ENCODE peak calls at places on chromosome 19, in seven cellular contexts. E is transverse colon, V is astrocyte of the cerebellum, W is AG09319, Q is uterus, Y is brain microvascular endothelial cell, G is astrocyte of the spinal cord. U is an unnamed sample.

GRCh38 chr19:35062942-35063341 is 21.4 kb downstream of the HPN start:
- DNase-seq in E (no peak), V (no peak), W (no peak), Q (no peak), Y (no peak), G (no peak), U (no peak)

GRCh38 chr19:40802300-40803169 is 3.5 kb downstream of the EGLN2 start:
- DNase-seq in E (peak; percentile 77), V (no peak), W (no peak), Q (peak; percentile 65), Y (no peak), G (no peak), U (no peak)

GRCh38 chr19:42284641-42285341 is 15.7 kb downstream of the CIC start:
- DNase-seq in E (no peak), V (no peak), W (no peak), Q (peak; percentile 49), Y (no peak), G (no peak), U (no peak)

GRCh38 chr19:30523791-30524190 is 151.6 kb downstream of the ZNF536 start:
- DNase-seq in E (no peak), V (no peak), W (no peak), Q (no peak), Y (no peak), G (no peak), U (no peak)

GRCh38 chr19:42028304-42029216 is 34.5 kb upstream of the ATP1A3 start:
- DNase-seq in E (no peak), V (no peak), W (no peak), Q (no peak), Y (no peak), G (no peak), U (no peak)

GRCh38 chr19:54536956-54537355 is 34.3 kb downstream of the LAIR2 start:
- DNase-seq in E (no peak), V (no peak), W (no peak), Q (no peak), Y (no peak), G (no peak), U (no peak)

GRCh38 chr19:43820098-43820860 is 6.8 kb upstream of the ZNF283 start:
- DNase-seq in E (no peak), V (no peak), W (no peak), Q (peak; percentile 20), Y (peak; percentile 27), G (peak; percentile 39), U (no peak)

GRCh38 chr19:39936622-39937021 is 2.2 kb upstream of the FCGBP start:
- DNase-seq in E (no peak), V (no peak), W (no peak), Q (no peak), Y (no peak), G (no peak), U (no peak)

GRCh38 chr19:16442386-16443276 is 29.1 kb downstream of the EPS15L1 start:
- DNase-seq in E (peak; percentile 81), V (no peak), W (no peak), Q (peak; percentile 51), Y (no peak), G (no peak), U (no peak)

GRCh38 chr19:33779849-33780248 is 16.8 kb upstream of the KCTD15 start:
- DNase-seq in E (no peak), V (no peak), W (no peak), Q (no peak), Y (no peak), G (no peak), U (no peak)

GRCh38 chr19:40578442-40578908 is 1.8 kb downstream of the SHKBP1 start:
- DNase-seq in E (no peak), V (no peak), W (no peak), Q (no peak), Y (no peak), G (peak; percentile 31), U (no peak)

GRCh38 chr19:5929646-5930045 is 15.6 kb downstream of the CAPS start:
- DNase-seq in E (no peak), V (no peak), W (no peak), Q (no peak), Y (no peak), G (no peak), U (no peak)

GRCh38 chr19:5679289-5680082 is 830 bp downstream of the MICOS13 start:
- DNase-seq in E (peak; percentile 20), V (no peak), W (no peak), Q (no peak), Y (no peak), G (no peak), U (no peak)

GRCh38 chr19:5352229-5352763 is 11.7 kb upstream of the PTPRS start:
- DNase-seq in E (no peak), V (no peak), W (no peak), Q (no peak), Y (peak; percentile 24), G (no peak), U (no peak)

DNA sequence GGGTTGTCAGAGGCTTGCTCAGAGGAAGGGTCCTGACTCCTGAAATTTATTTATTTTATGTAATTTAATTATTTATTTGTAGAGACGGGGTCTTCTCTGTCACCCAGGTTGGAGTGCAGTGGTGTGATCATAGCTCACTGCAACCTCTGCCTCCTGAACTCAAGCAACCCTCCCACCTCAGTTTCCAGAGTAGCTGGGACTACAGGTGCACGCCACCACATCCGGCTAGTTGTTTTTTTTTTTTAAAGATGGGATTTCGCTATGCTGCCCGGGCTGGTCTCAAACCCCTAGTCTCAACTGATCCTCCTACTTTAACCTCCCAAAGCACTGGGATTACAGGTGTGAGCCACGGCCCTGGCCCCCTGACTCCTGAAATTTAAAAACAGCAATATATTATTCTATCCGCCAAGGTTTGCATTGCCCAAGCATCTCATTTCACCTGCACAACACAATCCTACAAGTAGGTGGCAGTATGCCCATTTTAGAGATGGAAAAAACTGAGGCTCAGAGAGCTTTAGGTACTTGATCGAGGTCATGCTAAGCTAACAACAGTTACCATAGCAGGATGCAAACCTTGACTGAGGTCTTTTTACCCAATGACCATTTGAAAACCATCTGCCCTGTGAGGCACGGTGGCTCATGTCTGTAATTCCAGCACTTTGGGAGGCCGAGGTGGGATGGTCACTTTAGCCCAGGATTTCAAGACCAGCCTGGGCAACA is 18.1 kb downstream of the ARHGEF18 start:
- DNase-seq in E (no peak), V (no peak), W (no peak), Q (no peak), Y (peak; percentile 54), G (peak; percentile 36), U (no peak)
- TF ChIP-seq CTCF in E (peak; percentile 31), V (peak; percentile 30), W (peak; percentile 15), Q (peak; percentile 8), Y (peak; percentile 55), G (peak; percentile 37), U (peak; percentile 35)

GRCh38 chr19:48815870-48816501 is 5.2 kb upstream of the BCAT2 start:
- DNase-seq in E (no peak), V (no peak), W (no peak), Q (no peak), Y (no peak), G (no peak), U (no peak)
- TF ChIP-seq CTCF in E (no peak), V (no peak), W (no peak), Q (no peak), Y (peak; percentile 5), G (no peak), U (no peak)

GRCh38 chr19:17541184-17541759 is 14.2 kb upstream of the COLGALT1 start:
- DNase-seq in E (no peak), V (no peak), W (no peak), Q (no peak), Y (no peak), G (no peak), U (no peak)

GRCh38 chr19:17538684-17539287 is 16.7 kb upstream of the COLGALT1 start:
- DNase-seq in E (no peak), V (no peak), W (no peak), Q (no peak), Y (no peak), G (no peak), U (no peak)

GRCh38 chr19:17542042-17542441 is 13.4 kb upstream of the COLGALT1 start:
- DNase-seq in E (no peak), V (no peak), W (no peak), Q (no peak), Y (no peak), G (no peak), U (no peak)

GRCh38 chr19:17540174-17540573 is 15.3 kb upstream of the COLGALT1 start:
- DNase-seq in E (no peak), V (no peak), W (no peak), Q (no peak), Y (no peak), G (no peak), U (no peak)

GRCh38 chr19:17539288-17540117 is 15.9 kb upstream of the COLGALT1 start:
- DNase-seq in E (peak; percentile 90), V (peak; percentile 73), W (peak; percentile 82), Q (peak; percentile 97), Y (peak; percentile 99), G (peak; percentile 93), U (peak; percentile 97)
- TF ChIP-seq CTCF in E (peak; percentile 21), V (peak; percentile 34), W (peak; percentile 45), Q (peak; percentile 58), Y (peak; percentile 44), G (peak; percentile 30), U (no peak)

DNA sequence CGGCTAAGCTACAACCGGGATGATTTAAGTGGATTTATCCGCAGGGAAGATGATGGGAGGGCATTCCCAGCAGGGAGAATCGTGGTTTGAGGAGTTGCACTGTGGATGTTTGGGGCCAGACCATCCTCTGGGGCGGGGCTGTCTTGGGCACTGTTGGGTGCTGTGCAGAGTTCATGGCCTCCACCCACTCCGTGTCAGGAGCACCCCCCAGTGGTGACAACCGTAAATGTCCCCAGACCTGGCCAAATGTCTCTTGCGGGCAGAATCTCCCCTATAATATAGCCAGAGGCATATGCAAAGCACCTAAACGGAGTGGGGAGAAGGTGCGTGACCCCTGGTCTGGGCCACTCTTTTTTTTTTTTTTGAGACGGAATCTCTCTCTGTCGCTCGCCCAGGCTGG is 40.2 kb downstream of the SMIM24 start:
- DNase-seq in E (peak; percentile 69), V (no peak), W (no peak), Q (no peak), Y (no peak), G (no peak), U (peak; percentile 55)
- TF ChIP-seq CTCF in E (peak; percentile 52), V (peak; percentile 39), W (peak; percentile 31), Q (peak; percentile 21), Y (peak; percentile 61), G (peak; percentile 47), U (peak; percentile 48)

GRCh38 chr19:46065486-46065885 is 24.7 kb upstream of the IGFL4 start:
- DNase-seq in E (no peak), V (peak; percentile 56), W (no peak), Q (no peak), Y (no peak), G (peak; percentile 71), U (no peak)
- TF ChIP-seq CTCF in E (no peak), V (no peak), W (no peak), Q (no peak), Y (no peak), G (no peak), U (no peak)

GRCh38 chr19:13610042-13610691 is 103.9 kb upstream of the CACNA1A start:
- DNase-seq in E (peak; percentile 21), V (no peak), W (no peak), Q (no peak), Y (no peak), G (no peak), U (no peak)
- TF ChIP-seq CTCF in E (no peak), V (no peak), W (no peak), Q (no peak), Y (no peak), G (no peak), U (no peak)

GRCh38 chr19:24048261-24048660 is 38.7 kb upstream of the ZNF254 start:
- DNase-seq in E (no peak), V (no peak), W (no peak), Q (no peak), Y (no peak), G (no peak), U (no peak)
- TF ChIP-seq CTCF in E (peak; percentile 7), V (peak; percentile 2), W (no peak), Q (no peak), Y (no peak), G (no peak), U (no peak)